ENCODE peak calls at places on chromosomes 2 and 18, in four cellular contexts. P is HCT116, V is MM.1S, G is endothelial cell of umbilical vein. L is an unnamed sample.

GRCh38 chr2:72747344-72747743 is 78.5 kb downstream of the EXOC6B start:
- DNase-seq in P (no peak), V (no peak), G (no peak), L (no peak)

GRCh38 chr18:71374294-71374693 is 1085.4 kb downstream of the SOCS6 start:
- DNase-seq in P (no peak), G (no peak), V (no peak), L (no peak)

GRCh38 chr2:38876407-38876806 is 631 bp downstream of the MORN2 start:
- DNase-seq in P (no peak), G (no peak), V (no peak), L (no peak)

GRCh38 chr2:190718652-190719526 is 70.0 kb downstream of the NAB1 start:
- DNase-seq in V (no peak), G (peak; percentile 85), P (peak; percentile 66), L (no peak)

GRCh38 chr2:188788621-188789020 is 185.6 kb upstream of the COL3A1 start:
- DNase-seq in P (peak; percentile 57), G (peak; percentile 91), V (no peak), L (peak; percentile 93)

GRCh38 chr2:152822669-152823068 is 104.2 kb downstream of the ARL6IP6 start:
- DNase-seq in P (no peak), V (no peak), G (no peak), L (no peak)

GRCh38 chr2:4066217-4066616 is 362.8 kb downstream of the DCDC2C start:
- DNase-seq in P (no peak), V (no peak), G (no peak), L (no peak)

GRCh38 chr2:39942970-39943369 is 163.9 kb upstream of the THUMPD2 start:
- DNase-seq in G (no peak), V (no peak), P (no peak), L (peak; percentile 83)

GRCh38 chr2:181523756-181524155 is 66.6 kb downstream of the ITGA4 start:
- DNase-seq in V (no peak), G (no peak), P (no peak), L (no peak)

GRCh38 chr2:232523682-232524597 is 2.0 kb upstream of the CHRND start:
- DNase-seq in V (no peak), P (no peak), G (peak; percentile 16), L (peak; percentile 15)

GRCh38 chr2:141468746-141469145 is 662.1 kb downstream of the LRP1B start:
- DNase-seq in V (no peak), G (no peak), P (no peak), L (no peak)

GRCh38 chr2:240430595-240430994 is 4.9 kb upstream of the GPC1 start:
- DNase-seq in G (no peak), P (no peak), V (no peak), L (no peak)

GRCh38 chr2:164706522-164706921 is 85.2 kb upstream of the GRB14 start:
- DNase-seq in P (no peak), G (peak; percentile 53), V (no peak), L (peak; percentile 83)

GRCh38 chr2:151947524-151948165 is 119.4 kb upstream of the ARL5A start:
- DNase-seq in G (peak; percentile 74), V (no peak), P (no peak), L (peak; percentile 58)

GRCh38 chr2:25951071-25951547 is 31.2 kb downstream of the KIF3C start:
- DNase-seq in V (peak; percentile 81), G (peak; percentile 86), P (peak; percentile 88), L (peak; percentile 84)
- H2AFZ ChIP-seq in V (peak overlapping the region; percentile 35), G (no peak overlapping the region), P (peak overlapping the region; percentile 83), L (no peak overlapping the region)

GRCh38 chr2:80338794-80339193 is 34.2 kb upstream of the LRRTM1 start:
- DNase-seq in V (no peak), P (no peak), G (no peak), L (no peak)
- H3K4me1 ChIP-seq in V (no peaks in the 10 kb centered on the region), P (no peaks in the 10 kb centered on the region), G (no peaks in the 10 kb centered on the region), L (no peaks in the 10 kb centered on the region)

GRCh38 chr2:69255760-69256159 is 131.3 kb downstream of the GFPT1 start:
- DNase-seq in V (no peak), G (no peak), P (no peak), L (no peak)

GRCh38 chr2:69250981-69251380 is 136.0 kb downstream of the GFPT1 start:
- DNase-seq in P (no peak), V (no peak), G (no peak), L (no peak)

GRCh38 chr2:69253893-69254292 is 133.1 kb downstream of the GFPT1 start:
- DNase-seq in P (no peak), V (no peak), G (peak; percentile 97), L (peak; percentile 97)

GRCh38 chr2:69248232-69248631 is 138.8 kb downstream of the GFPT1 start:
- DNase-seq in P (no peak), V (no peak), G (no peak), L (no peak)

GRCh38 chr2:69253033-69253535 is 133.9 kb downstream of the GFPT1 start:
- DNase-seq in P (no peak), V (no peak), G (peak; percentile 41), L (peak; percentile 19)
- H2AFZ ChIP-seq in P (no peak overlapping the region), V (no peak overlapping the region), G (peak overlapping the region; percentile 3), L (no peak overlapping the region)

GRCh38 chr2:161170377-161170776 is 10.1 kb downstream of the TANK start:
- DNase-seq in P (no peak), G (no peak), V (no peak), L (no peak)
- H3K4me1 ChIP-seq in P (peaks cover 37% of the 10 kb centered on the region), G (no peaks in the 10 kb centered on the region), V (peaks cover 20% of the 10 kb centered on the region), L (peaks cover 8% of the 10 kb centered on the region)

GRCh38 chr2:65040414-65041261 is 15.6 kb upstream of the CEP68 start:
- DNase-seq in P (peak; percentile 69), G (peak; percentile 83), V (peak; percentile 80), L (peak; percentile 89)
- H2AFZ ChIP-seq in P (peak overlapping the region; percentile 17), G (peak overlapping the region; percentile 33), V (peak overlapping the region; percentile 8), L (peak overlapping the region; percentile 70)

GRCh38 chr2:105177546-105178254 is 63.8 kb upstream of the GPR45 start:
- DNase-seq in P (no peak), G (no peak), V (no peak), L (no peak)

GRCh38 chr2:105181282-105181681 is 60.3 kb upstream of the GPR45 start:
- DNase-seq in V (no peak), P (no peak), G (no peak), L (no peak)

GRCh38 chr2:105177008-105177407 is 64.5 kb upstream of the GPR45 start:
- DNase-seq in G (no peak), P (no peak), V (no peak), L (no peak)

GRCh38 chr2:105180491-105180972 is 61.0 kb upstream of the GPR45 start:
- DNase-seq in G (no peak), P (no peak), V (no peak), L (no peak)

DNA sequence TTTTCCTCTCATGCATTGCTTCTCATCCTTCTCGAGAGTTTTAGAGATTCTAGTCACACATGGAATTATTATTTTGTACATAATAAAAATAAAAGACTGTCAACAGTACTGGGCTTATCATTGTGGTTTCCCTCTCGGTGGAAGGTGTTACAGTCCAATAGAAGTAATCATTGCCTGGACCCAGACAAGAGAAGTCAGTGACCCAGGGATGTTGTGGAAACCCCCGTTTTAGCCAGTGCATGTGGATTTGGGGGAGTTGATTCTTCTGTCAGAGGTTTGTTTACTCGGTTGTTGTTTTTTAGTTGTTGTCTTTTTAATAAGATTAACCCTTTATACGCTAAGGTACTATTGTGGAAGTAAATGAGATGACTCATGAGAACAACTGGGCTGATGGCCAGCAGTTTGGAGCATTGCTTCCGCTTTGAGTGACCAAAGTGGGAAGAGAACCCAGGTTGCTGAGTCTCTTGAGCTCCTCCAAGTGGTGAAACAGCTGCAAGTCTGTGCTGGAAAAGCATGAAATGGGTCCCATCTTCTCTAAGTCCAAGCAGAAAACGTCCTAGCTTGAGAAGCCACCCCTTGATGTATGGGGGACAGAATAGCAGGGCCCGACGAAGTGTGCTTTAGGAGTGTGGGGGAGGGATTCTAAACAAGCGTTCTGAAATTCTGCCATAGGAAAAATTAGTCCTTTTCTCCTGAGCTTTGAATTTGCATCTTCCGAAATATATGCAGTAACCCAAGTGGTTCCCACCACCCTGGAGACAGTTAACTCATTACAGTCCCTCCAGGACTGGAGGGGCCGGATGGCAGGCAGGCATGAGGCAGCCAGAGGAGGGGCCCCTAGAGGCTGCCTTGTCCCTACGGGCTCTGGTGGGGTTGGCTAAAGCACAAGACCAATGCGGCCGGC is 61.8 kb upstream of the GPR45 start:
- DNase-seq in V (no peak), G (peak; percentile 77), P (peak; percentile 89), L (peak; percentile 84)
- H3K4me1 ChIP-seq in V (peaks cover 22% of the 10 kb centered on the region), G (no peaks in the 10 kb centered on the region), P (peaks cover 10% of the 10 kb centered on the region), L (no peaks in the 10 kb centered on the region)

L was measured in fibroblast of lung.